ENCODE peak calls at places on chromosomes 2 and 18, in nine cellular contexts. One of them, this sample, is unnamed.

GRCh38 chr2:201471732-201472395 is 20.3 kb downstream of the STRADB start:
- DNase-seq in AG04449: peak
- DNase-seq in activated B cell treated with CpG ODN at 0.5 μM for 24 hours: no peak
- DNase-seq in GM06990: no peak
- DNase-seq in uterus: no peak
- DNase-seq in breast epithelium: no peak
- DNase-seq in HFFc6: peak
- DNase-seq in IMR-90: peak
- DNase-seq in Calu3: no peak
- DNase-seq in this sample: no peak

GRCh38 chr2:5673861-5674240 is 18.3 kb upstream of the SOX11 start:
- DNase-seq in AG04449: no peak
- DNase-seq in uterus: no peak
- DNase-seq in GM06990: no peak
- DNase-seq in Calu3: no peak
- DNase-seq in HFFc6: no peak
- DNase-seq in IMR-90: peak
- DNase-seq in activated B cell treated with CpG ODN at 0.5 μM for 24 hours: no peak
- DNase-seq in breast epithelium: no peak
- DNase-seq in this sample: no peak

GRCh38 chr2:144583741-144584453 is 64.0 kb upstream of the ZEB2 start:
- DNase-seq in activated B cell treated with CpG ODN at 0.5 μM for 24 hours: no peak
- DNase-seq in uterus: no peak
- DNase-seq in Calu3: no peak
- DNase-seq in GM06990: no peak
- DNase-seq in breast epithelium: no peak
- DNase-seq in HFFc6: peak
- DNase-seq in IMR-90: peak
- DNase-seq in AG04449: peak
- DNase-seq in this sample: no peak

GRCh38 chr18:11148655-11149440 is 521 bp downstream of the PIEZO2 start:
- DNase-seq in Calu3: no peak
- DNase-seq in HFFc6: no peak
- DNase-seq in breast epithelium: no peak
- DNase-seq in AG04449: no peak
- DNase-seq in activated B cell treated with CpG ODN at 0.5 μM for 24 hours: no peak
- DNase-seq in IMR-90: no peak
- DNase-seq in uterus: no peak
- DNase-seq in GM06990: no peak
- DNase-seq in this sample: no peak

GRCh38 chr2:236557894-236558532 is 11.6 kb upstream of the ACKR3 start:
- DNase-seq in breast epithelium: no peak
- DNase-seq in activated B cell treated with CpG ODN at 0.5 μM for 24 hours: no peak
- DNase-seq in Calu3: no peak
- DNase-seq in AG04449: no peak
- DNase-seq in IMR-90: no peak
- DNase-seq in uterus: no peak
- DNase-seq in HFFc6: no peak
- DNase-seq in GM06990: no peak
- DNase-seq in this sample: no peak

GRCh38 chr2:73341039-73341438 is 44.6 kb upstream of the ALMS1 start:
- DNase-seq in breast epithelium: no peak
- DNase-seq in HFFc6: no peak
- DNase-seq in IMR-90: no peak
- DNase-seq in AG04449: no peak
- DNase-seq in activated B cell treated with CpG ODN at 0.5 μM for 24 hours: no peak
- DNase-seq in GM06990: no peak
- DNase-seq in uterus: no peak
- DNase-seq in Calu3: no peak
- DNase-seq in this sample: no peak

GRCh38 chr18:2237706-2238105 is 333.6 kb downstream of the METTL4 start:
- DNase-seq in GM06990: no peak
- DNase-seq in breast epithelium: no peak
- DNase-seq in uterus: no peak
- DNase-seq in Calu3: no peak
- DNase-seq in HFFc6: no peak
- DNase-seq in IMR-90: no peak
- DNase-seq in activated B cell treated with CpG ODN at 0.5 μM for 24 hours: no peak
- DNase-seq in AG04449: no peak
- DNase-seq in this sample: no peak

GRCh38 chr2:20960003-20960402 is 83.9 kb downstream of the APOB start:
- DNase-seq in HFFc6: no peak
- DNase-seq in IMR-90: no peak
- DNase-seq in Calu3: no peak
- DNase-seq in breast epithelium: no peak
- DNase-seq in AG04449: no peak
- DNase-seq in GM06990: no peak
- DNase-seq in activated B cell treated with CpG ODN at 0.5 μM for 24 hours: no peak
- DNase-seq in uterus: no peak
- DNase-seq in this sample: no peak

GRCh38 chr2:173205375-173205774 is 129.7 kb downstream of the MAP3K20 start:
- DNase-seq in HFFc6: no peak
- DNase-seq in uterus: peak
- DNase-seq in activated B cell treated with CpG ODN at 0.5 μM for 24 hours: no peak
- DNase-seq in breast epithelium: peak
- DNase-seq in IMR-90: peak
- DNase-seq in GM06990: no peak
- DNase-seq in Calu3: no peak
- DNase-seq in AG04449: no peak
- DNase-seq in this sample: no peak

GRCh38 chr18:44897445-44898215 is 216.9 kb downstream of the SETBP1 start:
- DNase-seq in GM06990: no peak
- DNase-seq in uterus: no peak
- DNase-seq in breast epithelium: no peak
- DNase-seq in activated B cell treated with CpG ODN at 0.5 μM for 24 hours: no peak
- DNase-seq in HFFc6: no peak
- DNase-seq in AG04449: no peak
- DNase-seq in Calu3: no peak
- DNase-seq in IMR-90: no peak
- DNase-seq in this sample: no peak

DNA sequence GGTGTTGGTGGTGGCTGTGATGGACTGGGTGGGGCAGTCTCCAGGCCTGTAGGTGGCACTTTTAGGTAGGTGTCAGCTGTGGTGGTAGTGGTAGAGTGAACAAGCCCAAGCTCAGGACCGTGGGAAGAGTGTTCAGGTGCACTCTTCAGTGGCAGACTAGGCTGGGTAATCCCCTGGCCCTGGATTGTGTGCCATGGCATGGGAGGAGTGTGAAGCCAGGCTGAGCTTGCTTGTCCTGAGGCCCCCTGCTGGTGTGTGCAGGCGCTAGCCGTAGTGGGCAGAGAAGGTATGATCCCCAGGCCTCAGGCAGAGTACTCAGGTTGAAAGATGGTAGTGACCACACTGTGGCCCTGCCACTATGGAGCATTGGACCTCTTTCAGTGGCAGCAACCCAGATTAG is 850.3 kb downstream of the DSC3 start:
- DNase-seq in Calu3: no peak
- DNase-seq in HFFc6: no peak
- DNase-seq in breast epithelium: no peak
- DNase-seq in uterus: no peak
- DNase-seq in activated B cell treated with CpG ODN at 0.5 μM for 24 hours: no peak
- DNase-seq in IMR-90: no peak
- DNase-seq in AG04449: no peak
- DNase-seq in GM06990: no peak
- DNase-seq in this sample: no peak
- TF ChIP-seq CTCF in Calu3: no peak
- TF ChIP-seq CTCF in HFFc6: peak
- TF ChIP-seq CTCF in breast epithelium: no peak
- TF ChIP-seq CTCF in uterus: no peak
- TF ChIP-seq CTCF in activated B cell treated with CpG ODN at 0.5 μM for 24 hours: no peak
- TF ChIP-seq CTCF in IMR-90: no peak
- TF ChIP-seq CTCF in AG04449: no peak
- TF ChIP-seq CTCF in GM06990: no peak
- TF ChIP-seq CTCF in this sample: no peak

DNA sequence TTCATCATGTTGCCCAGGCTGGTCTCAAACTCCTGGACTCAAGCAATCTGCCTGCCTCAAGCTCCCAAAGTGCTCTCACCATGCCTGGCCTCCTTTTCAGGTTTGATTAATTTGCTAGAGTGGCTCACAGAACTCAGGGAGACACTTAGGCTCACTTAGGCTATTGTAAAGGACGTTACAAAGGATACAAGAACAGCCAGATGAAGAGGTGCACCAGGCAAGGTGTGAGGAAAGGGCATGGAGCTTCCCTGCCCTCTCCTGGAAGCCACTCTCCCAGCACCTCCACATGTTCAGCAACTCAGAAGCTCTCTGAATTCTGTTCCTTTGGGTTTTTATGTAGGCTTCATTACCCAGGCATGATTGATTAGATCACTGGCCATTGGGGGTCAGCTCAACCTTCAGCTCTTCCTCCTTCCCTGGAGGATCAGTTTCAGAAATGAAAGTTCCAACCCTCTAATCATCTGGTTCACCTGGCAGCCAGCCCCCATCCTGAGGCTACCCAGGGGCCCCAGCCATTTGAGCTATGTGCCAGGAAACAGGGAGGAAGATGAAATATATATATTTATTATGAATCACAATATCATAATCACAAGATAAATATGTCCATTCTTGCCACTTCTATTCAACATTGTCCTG is 78.7 kb upstream of the RGPD5 start:
- DNase-seq in Calu3: peak
- DNase-seq in IMR-90: no peak
- DNase-seq in breast epithelium: peak
- DNase-seq in HFFc6: no peak
- DNase-seq in uterus: no peak
- DNase-seq in AG04449: no peak
- DNase-seq in GM06990: no peak
- DNase-seq in activated B cell treated with CpG ODN at 0.5 μM for 24 hours: no peak
- DNase-seq in this sample: no peak
- TF ChIP-seq CTCF in Calu3: peak
- TF ChIP-seq CTCF in IMR-90: peak
- TF ChIP-seq CTCF in breast epithelium: no peak
- TF ChIP-seq CTCF in HFFc6: peak
- TF ChIP-seq CTCF in uterus: peak
- TF ChIP-seq CTCF in AG04449: peak
- TF ChIP-seq CTCF in GM06990: no peak
- TF ChIP-seq CTCF in activated B cell treated with CpG ODN at 0.5 μM for 24 hours: no peak
- TF ChIP-seq CTCF in this sample: no peak

GRCh38 chr2:230868151-230868946 is 3.6 kb downstream of the ITM2C start:
- DNase-seq in uterus: no peak
- DNase-seq in breast epithelium: no peak
- DNase-seq in HFFc6: no peak
- DNase-seq in AG04449: no peak
- DNase-seq in Calu3: no peak
- DNase-seq in GM06990: no peak
- DNase-seq in IMR-90: no peak
- DNase-seq in activated B cell treated with CpG ODN at 0.5 μM for 24 hours: no peak
- DNase-seq in this sample: no peak

GRCh38 chr2:230865766-230866703 is 1.3 kb downstream of the ITM2C start:
- DNase-seq in breast epithelium: peak
- DNase-seq in activated B cell treated with CpG ODN at 0.5 μM for 24 hours: no peak
- DNase-seq in Calu3: peak
- DNase-seq in AG04449: no peak
- DNase-seq in GM06990: no peak
- DNase-seq in IMR-90: no peak
- DNase-seq in uterus: peak
- DNase-seq in HFFc6: no peak
- DNase-seq in this sample: peak

GRCh38 chr2:230865324-230865765 is 603 bp downstream of the ITM2C start:
- DNase-seq in IMR-90: no peak
- DNase-seq in Calu3: no peak
- DNase-seq in GM06990: no peak
- DNase-seq in breast epithelium: no peak
- DNase-seq in AG04449: no peak
- DNase-seq in activated B cell treated with CpG ODN at 0.5 μM for 24 hours: no peak
- DNase-seq in HFFc6: no peak
- DNase-seq in uterus: no peak
- DNase-seq in this sample: no peak

GRCh38 chr2:230864605-230865323 is at the start of gene ITM2C:
- DNase-seq in breast epithelium: no peak
- DNase-seq in uterus: peak
- DNase-seq in GM06990: peak
- DNase-seq in activated B cell treated with CpG ODN at 0.5 μM for 24 hours: peak
- DNase-seq in Calu3: peak
- DNase-seq in HFFc6: peak
- DNase-seq in AG04449: no peak
- DNase-seq in IMR-90: peak
- DNase-seq in this sample: peak

GRCh38 chr2:230866704-230867561 is 2.2 kb downstream of the ITM2C start:
- DNase-seq in GM06990: no peak
- DNase-seq in uterus: no peak
- DNase-seq in IMR-90: peak
- DNase-seq in HFFc6: no peak
- DNase-seq in Calu3: peak
- DNase-seq in activated B cell treated with CpG ODN at 0.5 μM for 24 hours: peak
- DNase-seq in AG04449: no peak
- DNase-seq in breast epithelium: no peak
- DNase-seq in this sample: no peak
- TF ChIP-seq CTCF in GM06990: no peak
- TF ChIP-seq CTCF in uterus: no peak
- TF ChIP-seq CTCF in IMR-90: no peak
- TF ChIP-seq CTCF in HFFc6: no peak
- TF ChIP-seq CTCF in Calu3: no peak
- TF ChIP-seq CTCF in activated B cell treated with CpG ODN at 0.5 μM for 24 hours: no peak
- TF ChIP-seq CTCF in AG04449: no peak
- TF ChIP-seq CTCF in breast epithelium: no peak
- TF ChIP-seq CTCF in this sample: no peak

DNA sequence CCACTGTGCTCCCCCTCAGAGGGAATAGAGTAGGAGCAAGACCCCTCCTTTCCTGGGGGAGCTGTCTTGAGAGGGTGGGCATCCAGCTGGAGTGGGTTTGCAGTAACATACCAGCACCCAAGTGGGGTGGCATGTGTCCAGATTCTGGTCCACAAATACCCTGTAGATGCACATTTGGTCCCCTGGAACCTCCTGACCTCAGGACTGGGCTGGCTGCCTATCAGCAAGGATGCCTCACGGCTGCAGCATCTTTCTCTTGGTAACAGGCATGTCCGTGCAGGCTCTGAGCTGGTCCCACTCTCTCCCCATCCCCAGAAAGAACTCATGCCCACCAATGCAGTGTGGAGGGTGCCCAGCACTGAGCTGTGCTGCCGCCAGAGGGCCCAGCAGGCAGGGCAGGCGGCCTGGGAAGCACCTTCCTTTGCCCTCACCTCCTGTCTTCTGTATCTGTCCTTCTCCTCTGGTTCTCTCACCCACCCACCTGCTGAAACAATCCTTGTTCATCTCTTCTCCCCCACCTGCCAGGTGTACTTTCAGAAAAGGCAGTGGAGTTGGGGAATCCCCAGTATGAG is 47.4 kb downstream of the ITGB1BP1 start:
- DNase-seq in IMR-90: no peak
- DNase-seq in breast epithelium: no peak
- DNase-seq in GM06990: no peak
- DNase-seq in AG04449: no peak
- DNase-seq in HFFc6: no peak
- DNase-seq in uterus: no peak
- DNase-seq in activated B cell treated with CpG ODN at 0.5 μM for 24 hours: no peak
- DNase-seq in Calu3: no peak
- DNase-seq in this sample: no peak
- TF ChIP-seq CTCF in IMR-90: no peak
- TF ChIP-seq CTCF in breast epithelium: no peak
- TF ChIP-seq CTCF in GM06990: peak
- TF ChIP-seq CTCF in AG04449: no peak
- TF ChIP-seq CTCF in HFFc6: no peak
- TF ChIP-seq CTCF in uterus: no peak
- TF ChIP-seq CTCF in activated B cell treated with CpG ODN at 0.5 μM for 24 hours: no peak
- TF ChIP-seq CTCF in Calu3: no peak
- TF ChIP-seq CTCF in this sample: no peak

GRCh38 chr2:95023222-95023597 is 2.3 kb upstream of the MAL start:
- DNase-seq in HFFc6: no peak
- DNase-seq in IMR-90: no peak
- DNase-seq in breast epithelium: no peak
- DNase-seq in Calu3: peak
- DNase-seq in activated B cell treated with CpG ODN at 0.5 μM for 24 hours: no peak
- DNase-seq in GM06990: no peak
- DNase-seq in AG04449: no peak
- DNase-seq in uterus: no peak
- DNase-seq in this sample: no peak
- TF ChIP-seq CTCF in HFFc6: no peak
- TF ChIP-seq CTCF in IMR-90: no peak
- TF ChIP-seq CTCF in breast epithelium: no peak
- TF ChIP-seq CTCF in Calu3: peak
- TF ChIP-seq CTCF in activated B cell treated with CpG ODN at 0.5 μM for 24 hours: no peak
- TF ChIP-seq CTCF in GM06990: peak
- TF ChIP-seq CTCF in AG04449: no peak
- TF ChIP-seq CTCF in uterus: no peak
- TF ChIP-seq CTCF in this sample: no peak